ENCODE peak calls at places on chromosomes 5 and 9, in seven cellular contexts. One of them, this sample, is unnamed.

GRCh38 chr5:142925795-142926194 is 155.6 kb downstream of the ARHGAP26 start:
- DNase-seq in right lobe of liver: no peak
- DNase-seq in heart left ventricle: peak
- DNase-seq in endothelial cell of umbilical vein: peak
- DNase-seq in A549: peak
- DNase-seq in breast epithelium: no peak
- DNase-seq in IMR-90: peak
- DNase-seq in this sample: peak

GRCh38 chr9:92426501-92426900 is 2.2 kb upstream of the OMD start:
- DNase-seq in right lobe of liver: no peak
- DNase-seq in heart left ventricle: no peak
- DNase-seq in endothelial cell of umbilical vein: no peak
- DNase-seq in A549: no peak
- DNase-seq in breast epithelium: no peak
- DNase-seq in IMR-90: no peak
- DNase-seq in this sample: no peak

GRCh38 chr9:26245072-26245471 is 566.8 kb upstream of the TUSC1 start:
- DNase-seq in right lobe of liver: no peak
- DNase-seq in heart left ventricle: no peak
- DNase-seq in endothelial cell of umbilical vein: peak
- DNase-seq in A549: no peak
- DNase-seq in breast epithelium: no peak
- DNase-seq in IMR-90: peak
- DNase-seq in this sample: no peak

GRCh38 chr9:137454145-137454505 is 5.0 kb downstream of the NSMF start:
- DNase-seq in right lobe of liver: peak
- DNase-seq in heart left ventricle: no peak
- DNase-seq in endothelial cell of umbilical vein: peak
- DNase-seq in A549: no peak
- DNase-seq in breast epithelium: peak
- DNase-seq in IMR-90: no peak
- DNase-seq in this sample: peak

GRCh38 chr9:84397151-84397728 is 56.7 kb upstream of the SLC28A3 start:
- DNase-seq in right lobe of liver: peak
- DNase-seq in heart left ventricle: peak
- DNase-seq in endothelial cell of umbilical vein: peak
- DNase-seq in A549: peak
- DNase-seq in breast epithelium: peak
- DNase-seq in IMR-90: peak
- DNase-seq in this sample: peak

GRCh38 chr5:141496038-141496437 is 7.2 kb downstream of the PCDHGC5 start:
- DNase-seq in right lobe of liver: no peak
- DNase-seq in heart left ventricle: no peak
- DNase-seq in endothelial cell of umbilical vein: no peak
- DNase-seq in A549: no peak
- DNase-seq in breast epithelium: peak
- DNase-seq in IMR-90: no peak
- DNase-seq in this sample: no peak

GRCh38 chr5:179318193-179318955 is 26.9 kb downstream of the ADAMTS2 start:
- DNase-seq in right lobe of liver: no peak
- DNase-seq in heart left ventricle: no peak
- DNase-seq in endothelial cell of umbilical vein: no peak
- DNase-seq in A549: no peak
- DNase-seq in breast epithelium: no peak
- DNase-seq in IMR-90: no peak
- DNase-seq in this sample: no peak

GRCh38 chr5:180135128-180135955 is 63.8 kb upstream of the RNF130 start:
- DNase-seq in right lobe of liver: no peak
- DNase-seq in heart left ventricle: no peak
- DNase-seq in endothelial cell of umbilical vein: no peak
- DNase-seq in A549: no peak
- DNase-seq in breast epithelium: peak
- DNase-seq in IMR-90: peak
- DNase-seq in this sample: no peak

GRCh38 chr5:95668728-95669127 is 14.1 kb downstream of the SPATA9 start:
- DNase-seq in right lobe of liver: no peak
- DNase-seq in heart left ventricle: no peak
- DNase-seq in endothelial cell of umbilical vein: peak
- DNase-seq in A549: no peak
- DNase-seq in breast epithelium: no peak
- DNase-seq in IMR-90: peak
- DNase-seq in this sample: no peak

GRCh38 chr5:152625696-152626095 is 220.6 kb upstream of the NMUR2 start:
- DNase-seq in right lobe of liver: no peak
- DNase-seq in heart left ventricle: no peak
- DNase-seq in endothelial cell of umbilical vein: no peak
- DNase-seq in A549: no peak
- DNase-seq in breast epithelium: no peak
- DNase-seq in IMR-90: no peak
- DNase-seq in this sample: no peak

GRCh38 chr9:83423815-83424707 is 114.1 kb downstream of the FRMD3 start:
- DNase-seq in right lobe of liver: no peak
- DNase-seq in heart left ventricle: no peak
- DNase-seq in endothelial cell of umbilical vein: no peak
- DNase-seq in A549: no peak
- DNase-seq in breast epithelium: no peak
- DNase-seq in IMR-90: no peak
- DNase-seq in this sample: no peak

GRCh38 chr5:129419292-129419691 is 40.8 kb upstream of the ADAMTS19 start:
- DNase-seq in right lobe of liver: no peak
- DNase-seq in heart left ventricle: no peak
- DNase-seq in endothelial cell of umbilical vein: no peak
- DNase-seq in A549: no peak
- DNase-seq in breast epithelium: no peak
- DNase-seq in IMR-90: no peak
- DNase-seq in this sample: no peak

GRCh38 chr9:132647355-132647754 is 22.4 kb downstream of the DDX31 start:
- DNase-seq in right lobe of liver: no peak
- DNase-seq in heart left ventricle: no peak
- DNase-seq in endothelial cell of umbilical vein: no peak
- DNase-seq in A549: no peak
- DNase-seq in breast epithelium: no peak
- DNase-seq in IMR-90: peak
- DNase-seq in this sample: no peak

GRCh38 chr5:122846051-122846567 is 696 bp downstream of the SNX24 start:
- DNase-seq in right lobe of liver: no peak
- DNase-seq in heart left ventricle: no peak
- DNase-seq in endothelial cell of umbilical vein: no peak
- DNase-seq in A549: peak
- DNase-seq in breast epithelium: no peak
- DNase-seq in IMR-90: peak
- DNase-seq in this sample: no peak

GRCh38 chr5:39424751-39425524 is at the start of gene DAB2:
- DNase-seq in right lobe of liver: peak
- DNase-seq in heart left ventricle: peak
- DNase-seq in endothelial cell of umbilical vein: peak
- DNase-seq in A549: peak
- DNase-seq in breast epithelium: peak
- DNase-seq in IMR-90: peak
- DNase-seq in this sample: peak

GRCh38 chr5:123809594-123810172 is 297.7 kb downstream of the CSNK1G3 start:
- DNase-seq in right lobe of liver: no peak
- DNase-seq in heart left ventricle: no peak
- DNase-seq in endothelial cell of umbilical vein: no peak
- DNase-seq in A549: no peak
- DNase-seq in breast epithelium: no peak
- DNase-seq in IMR-90: no peak
- DNase-seq in this sample: peak

GRCh38 chr5:116652903-116653302 is 78.3 kb upstream of the SEMA6A start:
- DNase-seq in right lobe of liver: no peak
- DNase-seq in heart left ventricle: no peak
- DNase-seq in endothelial cell of umbilical vein: no peak
- DNase-seq in A549: no peak
- DNase-seq in breast epithelium: no peak
- DNase-seq in IMR-90: no peak
- DNase-seq in this sample: no peak

GRCh38 chr9:1875921-1876448 is 139.2 kb upstream of the SMARCA2 start:
- DNase-seq in right lobe of liver: no peak
- DNase-seq in heart left ventricle: no peak
- DNase-seq in endothelial cell of umbilical vein: no peak
- DNase-seq in A549: no peak
- DNase-seq in breast epithelium: no peak
- DNase-seq in IMR-90: no peak
- DNase-seq in this sample: no peak

GRCh38 chr9:87343816-87344438 is 153.7 kb upstream of the DAPK1 start:
- DNase-seq in right lobe of liver: no peak
- DNase-seq in heart left ventricle: no peak
- DNase-seq in endothelial cell of umbilical vein: no peak
- DNase-seq in A549: no peak
- DNase-seq in breast epithelium: peak
- DNase-seq in IMR-90: no peak
- DNase-seq in this sample: no peak

GRCh38 chr5:79754865-79755555 is 65.4 kb downstream of the CMYA5 start:
- DNase-seq in right lobe of liver: peak
- DNase-seq in heart left ventricle: no peak
- DNase-seq in endothelial cell of umbilical vein: no peak
- DNase-seq in A549: no peak
- DNase-seq in breast epithelium: no peak
- DNase-seq in IMR-90: no peak
- DNase-seq in this sample: no peak

GRCh38 chr5:95822038-95822407 is 503 bp downstream of the GLRX start:
- DNase-seq in right lobe of liver: peak
- DNase-seq in heart left ventricle: peak
- DNase-seq in endothelial cell of umbilical vein: peak
- DNase-seq in A549: peak
- DNase-seq in breast epithelium: no peak
- DNase-seq in IMR-90: peak
- DNase-seq in this sample: peak

GRCh38 chr5:102241809-102242421 is 54.2 kb downstream of the SLCO4C1 start:
- DNase-seq in right lobe of liver: peak
- DNase-seq in heart left ventricle: no peak
- DNase-seq in endothelial cell of umbilical vein: no peak
- DNase-seq in A549: no peak
- DNase-seq in breast epithelium: no peak
- DNase-seq in IMR-90: no peak
- DNase-seq in this sample: no peak

GRCh38 chr9:129023036-129023907 is 4.9 kb downstream of the SH3GLB2 start:
- DNase-seq in right lobe of liver: no peak
- DNase-seq in heart left ventricle: no peak
- DNase-seq in endothelial cell of umbilical vein: no peak
- DNase-seq in A549: no peak
- DNase-seq in breast epithelium: no peak
- DNase-seq in IMR-90: peak
- DNase-seq in this sample: peak

GRCh38 chr5:54361683-54362411 is 51.5 kb upstream of the ARL15 start:
- DNase-seq in right lobe of liver: no peak
- DNase-seq in heart left ventricle: peak
- DNase-seq in endothelial cell of umbilical vein: no peak
- DNase-seq in A549: no peak
- DNase-seq in breast epithelium: peak
- DNase-seq in IMR-90: no peak
- DNase-seq in this sample: peak

GRCh38 chr5:76074487-76074886 is 8.7 kb upstream of the SV2C start:
- DNase-seq in right lobe of liver: no peak
- DNase-seq in heart left ventricle: no peak
- DNase-seq in endothelial cell of umbilical vein: peak
- DNase-seq in A549: no peak
- DNase-seq in breast epithelium: no peak
- DNase-seq in IMR-90: no peak
- DNase-seq in this sample: no peak

GRCh38 chr9:126612329-126612812 is 1.4 kb upstream of the LMX1B start:
- DNase-seq in right lobe of liver: no peak
- DNase-seq in heart left ventricle: no peak
- DNase-seq in endothelial cell of umbilical vein: no peak
- DNase-seq in A549: no peak
- DNase-seq in breast epithelium: no peak
- DNase-seq in IMR-90: no peak
- DNase-seq in this sample: no peak

GRCh38 chr9:36895744-36896260 is 138.3 kb downstream of the PAX5 start:
- DNase-seq in right lobe of liver: peak
- DNase-seq in heart left ventricle: no peak
- DNase-seq in endothelial cell of umbilical vein: no peak
- DNase-seq in A549: no peak
- DNase-seq in breast epithelium: no peak
- DNase-seq in IMR-90: no peak
- DNase-seq in this sample: no peak

GRCh38 chr5:83096660-83097334 is 19.4 kb downstream of the XRCC4 start:
- DNase-seq in right lobe of liver: no peak
- DNase-seq in heart left ventricle: no peak
- DNase-seq in endothelial cell of umbilical vein: no peak
- DNase-seq in A549: no peak
- DNase-seq in breast epithelium: no peak
- DNase-seq in IMR-90: peak
- DNase-seq in this sample: no peak

GRCh38 chr9:113409481-113409880 is 994 bp downstream of the POLE3 start:
- DNase-seq in right lobe of liver: no peak
- DNase-seq in heart left ventricle: no peak
- DNase-seq in endothelial cell of umbilical vein: peak
- DNase-seq in A549: no peak
- DNase-seq in breast epithelium: no peak
- DNase-seq in IMR-90: no peak
- DNase-seq in this sample: no peak

GRCh38 chr9:14175778-14176177 is 138.2 kb downstream of the NFIB start:
- DNase-seq in right lobe of liver: no peak
- DNase-seq in heart left ventricle: no peak
- DNase-seq in endothelial cell of umbilical vein: no peak
- DNase-seq in A549: no peak
- DNase-seq in breast epithelium: no peak
- DNase-seq in IMR-90: no peak
- DNase-seq in this sample: no peak

GRCh38 chr5:150511641-150512367 is 3.9 kb downstream of the NDST1 start:
- DNase-seq in right lobe of liver: no peak
- DNase-seq in heart left ventricle: no peak
- DNase-seq in endothelial cell of umbilical vein: no peak
- DNase-seq in A549: peak
- DNase-seq in breast epithelium: no peak
- DNase-seq in IMR-90: peak
- DNase-seq in this sample: no peak
- H3K4me3 ChIP-seq in right lobe of liver: no peak
- H3K4me3 ChIP-seq in heart left ventricle: no peak
- H3K4me3 ChIP-seq in endothelial cell of umbilical vein: no peak
- H3K4me3 ChIP-seq in A549: no peak
- H3K4me3 ChIP-seq in breast epithelium: no peak
- H3K4me3 ChIP-seq in IMR-90: no peak
- H3K4me3 ChIP-seq in this sample: no peak

GRCh38 chr9:79403495-79403894 is 168.3 kb upstream of the TLE4 start:
- DNase-seq in right lobe of liver: no peak
- DNase-seq in heart left ventricle: no peak
- DNase-seq in endothelial cell of umbilical vein: no peak
- DNase-seq in A549: no peak
- DNase-seq in breast epithelium: no peak
- DNase-seq in IMR-90: no peak
- DNase-seq in this sample: no peak
- TF ChIP-seq CTCF in right lobe of liver: no peak
- TF ChIP-seq CTCF in heart left ventricle: no peak
- TF ChIP-seq CTCF in endothelial cell of umbilical vein: no peak
- TF ChIP-seq CTCF in A549: no peak
- TF ChIP-seq CTCF in breast epithelium: no peak
- TF ChIP-seq CTCF in IMR-90: no peak
- TF ChIP-seq CTCF in this sample: no peak

GRCh38 chr9:34179528-34180138 is 790 bp downstream of the UBAP1 start:
- DNase-seq in right lobe of liver: peak
- DNase-seq in heart left ventricle: no peak
- DNase-seq in endothelial cell of umbilical vein: peak
- DNase-seq in A549: peak
- DNase-seq in breast epithelium: no peak
- DNase-seq in IMR-90: peak
- DNase-seq in this sample: peak
- TF ChIP-seq POLR2A in right lobe of liver: no peak
- TF ChIP-seq POLR2A in heart left ventricle: no peak
- TF ChIP-seq POLR2A in endothelial cell of umbilical vein: no peak
- TF ChIP-seq POLR2A in A549: no peak
- TF ChIP-seq POLR2A in breast epithelium: no peak
- TF ChIP-seq POLR2A in IMR-90: no peak
- TF ChIP-seq POLR2A in this sample: no peak

GRCh38 chr9:89177401-89178161 is 1.0 kb downstream of the SHC3 start:
- DNase-seq in right lobe of liver: no peak
- DNase-seq in heart left ventricle: no peak
- DNase-seq in endothelial cell of umbilical vein: no peak
- DNase-seq in A549: no peak
- DNase-seq in breast epithelium: no peak
- DNase-seq in IMR-90: no peak
- DNase-seq in this sample: peak
- H3K4me3 ChIP-seq in right lobe of liver: peak
- H3K4me3 ChIP-seq in heart left ventricle: peak
- H3K4me3 ChIP-seq in endothelial cell of umbilical vein: peak
- H3K4me3 ChIP-seq in A549: peak
- H3K4me3 ChIP-seq in breast epithelium: peak
- H3K4me3 ChIP-seq in IMR-90: peak
- H3K4me3 ChIP-seq in this sample: no peak